ENCODE peak calls at places on chromosomes 4 and X, in six cellular contexts. G is pancreas; T is IMR-90; Q is CD8-positive, alpha-beta T cell; O is cardiac muscle cell; V is CD4-positive, alpha-beta memory T cell. C is an unnamed sample.
A peak's percentile ranks its signal among the peaks of the same experiment; 100 is the strongest.

GRCh38 chr4:23945521-23946017 is 55.7 kb upstream of the PPARGC1A start:
- DNase-seq in O (no peak), G (no peak), V (no peak), T (peak; percentile 86), Q (no peak), C (no peak)

GRCh38 chrX:7266261-7266660 is 118.3 kb upstream of the PUDP start:
- DNase-seq in V (no peak), Q (no peak), G (no peak), T (peak; percentile 34), O (no peak), C (no peak)

GRCh38 chrX:68822641-68823410 is 6.0 kb upstream of the EFNB1 start:
- DNase-seq in Q (no peak), O (peak; percentile 59), T (peak; percentile 47), G (no peak), V (no peak), C (no peak)

GRCh38 chrX:13825178-13825762 is 8.4 kb upstream of the GPM6B start:
- DNase-seq in V (no peak), O (no peak), T (no peak), G (no peak), Q (no peak), C (no peak)

GRCh38 chr4:123892368-123892961 is 495.9 kb downstream of the SPRY1 start:
- DNase-seq in T (peak; percentile 0), V (no peak), G (no peak), Q (no peak), O (no peak), C (no peak)

GRCh38 chr4:73080789-73081188 is 11.3 kb upstream of the COX18 start:
- DNase-seq in G (no peak), V (no peak), Q (no peak), T (no peak), O (no peak), C (no peak)

GRCh38 chr4:87387237-87387636 is 3.8 kb downstream of the HSD17B11 start:
- DNase-seq in T (no peak), G (no peak), V (no peak), Q (no peak), O (no peak), C (no peak)

GRCh38 chr4:153211986-153212720 is 7.9 kb downstream of the TRIM2 start:
- DNase-seq in T (peak; percentile 77), Q (no peak), G (no peak), V (no peak), O (no peak), C (no peak)

GRCh38 chrX:21756785-21757529 is 959 bp downstream of the SMPX start:
- DNase-seq in T (no peak), V (no peak), G (no peak), Q (no peak), O (peak; percentile 63), C (no peak)

GRCh38 chr4:169225058-169225751 is 45.6 kb downstream of the SH3RF1 start:
- DNase-seq in T (peak; percentile 98), V (no peak), O (no peak), G (no peak), Q (no peak), C (no peak)

GRCh38 chr4:13777341-13777740 is 149.8 kb upstream of the BOD1L1 start:
- DNase-seq in Q (no peak), G (no peak), V (no peak), O (no peak), T (no peak), C (no peak)

GRCh38 chr4:56575820-56576429 is 70.3 kb downstream of the ARL9 start:
- DNase-seq in V (no peak), T (peak; percentile 63), Q (no peak), G (no peak), O (peak; percentile 32), C (no peak)

GRCh38 chr4:55018521-55018920 is 106.9 kb downstream of the KDR start:
- DNase-seq in Q (no peak), V (no peak), G (no peak), T (peak; percentile 18), O (no peak), C (no peak)

GRCh38 chrX:21638311-21638710 is 19.8 kb downstream of the KLHL34 start:
- DNase-seq in V (no peak), T (peak; percentile 86), O (no peak), G (no peak), Q (no peak), C (no peak)

GRCh38 chrX:15696516-15696915 is 31.9 kb upstream of the CLTRN start:
- DNase-seq in V (no peak), Q (no peak), O (no peak), T (no peak), G (no peak), C (no peak)

GRCh38 chr4:114265342-114265741 is 285.9 kb upstream of the ARSJ start:
- DNase-seq in Q (no peak), O (no peak), V (no peak), T (no peak), G (no peak), C (no peak)

GRCh38 chr4:117412661-117413060 is 327.3 kb upstream of the TRAM1L1 start:
- DNase-seq in Q (no peak), O (no peak), T (no peak), G (no peak), V (no peak), C (no peak)

GRCh38 chrX:26851981-26852380 is 611.2 kb downstream of the PPP4R3C start:
- DNase-seq in O (peak; percentile 40), G (no peak), Q (no peak), T (no peak), V (no peak), C (no peak)

GRCh38 chr4:23924556-23924955 is 34.7 kb upstream of the PPARGC1A start:
- DNase-seq in Q (no peak), V (no peak), G (no peak), O (no peak), T (no peak), C (no peak)

GRCh38 chr4:1000686-1001260 is 7.6 kb upstream of the SLC26A1 start:
- DNase-seq in Q (no peak), V (no peak), O (no peak), G (no peak), T (no peak), C (no peak)

GRCh38 chrX:42755820-42756219 is 22.1 kb downstream of the PPP1R2C start:
- DNase-seq in T (peak; percentile 42), Q (no peak), G (no peak), V (no peak), O (no peak), C (no peak)

GRCh38 chr4:6732441-6733357 is 16.7 kb downstream of the BLOC1S4 start:
- DNase-seq in Q (no peak), T (peak; percentile 94), V (no peak), O (peak; percentile 21), G (peak; percentile 51), C (no peak)

GRCh38 chr4:158243071-158243470 is 32.8 kb downstream of the TMEM144 start:
- DNase-seq in G (no peak), Q (no peak), V (no peak), T (no peak), O (no peak), C (no peak)

GRCh38 chrX:133924548-133924947 is 60.8 kb downstream of the GPC3 start:
- DNase-seq in V (no peak), Q (no peak), T (no peak), O (no peak), G (no peak), C (no peak)

GRCh38 chrX:133921764-133922389 is 63.5 kb downstream of the GPC3 start:
- DNase-seq in G (peak; percentile 78), T (peak; percentile 5), O (peak; percentile 64), Q (peak; percentile 14), V (no peak), C (no peak)

GRCh38 chrX:133923113-133923512 is 62.3 kb downstream of the GPC3 start:
- DNase-seq in Q (peak; percentile 11), T (no peak), G (no peak), O (no peak), V (no peak), C (no peak)

GRCh38 chrX:133922390-133922772 is 63.0 kb downstream of the GPC3 start:
- DNase-seq in T (no peak), O (no peak), G (no peak), V (no peak), Q (no peak), C (no peak)

DNA sequence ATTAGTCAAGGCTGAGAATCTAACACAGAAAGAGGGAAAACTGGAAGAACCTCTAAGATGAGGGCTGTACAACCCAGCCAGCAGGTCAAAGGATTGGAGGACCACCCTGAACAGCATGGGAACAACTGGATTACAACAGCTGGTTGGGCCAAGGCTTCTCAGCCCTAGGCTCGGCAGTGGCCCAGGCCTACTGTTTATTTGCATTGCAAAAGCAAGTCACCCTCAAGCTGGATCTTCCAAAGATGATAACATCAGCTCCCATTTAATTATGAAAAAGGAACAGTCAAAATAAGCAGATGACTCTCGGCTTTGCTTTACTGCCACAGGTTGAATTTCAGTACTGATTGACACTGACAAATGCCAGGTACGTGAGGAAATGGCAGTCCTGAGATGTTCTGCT is 61.8 kb downstream of the GPC3 start:
- DNase-seq in G (no peak), V (no peak), Q (no peak), T (no peak), O (no peak), C (no peak)
- H3K27me3 ChIP-seq in G (no peaks in the 10 kb centered on the region), V (no peaks in the 10 kb centered on the region), Q (no peaks in the 10 kb centered on the region), T (no peaks in the 10 kb centered on the region), O (no peaks in the 10 kb centered on the region), C (no peaks in the 10 kb centered on the region)

GRCh38 chrX:66164470-66164869 is 423 bp downstream of the HEPH start:
- DNase-seq in G (no peak), O (no peak), Q (no peak), V (no peak), T (no peak), C (no peak)
- H3K27ac ChIP-seq in G (no peak overlapping the region), O (peak overlapping the region; percentile 77), Q (no peak overlapping the region), V (no peak overlapping the region), T (peak overlapping the region; percentile 41), C (no peak overlapping the region)

GRCh38 chr4:133147922-133148689 is 988 bp upstream of the PCDH10 start:
- DNase-seq in T (peak; percentile 21), Q (no peak), O (peak; percentile 68), V (no peak), G (peak; percentile 60), C (no peak)

GRCh38 chr4:133146192-133146573 is 2.9 kb upstream of the PCDH10 start:
- DNase-seq in V (no peak), T (no peak), G (no peak), O (no peak), Q (no peak), C (no peak)

GRCh38 chr4:133148690-133149363 is at the start of gene PCDH10:
- DNase-seq in T (peak; percentile 87), V (no peak), O (peak; percentile 96), Q (no peak), G (peak; percentile 89), C (peak; percentile 31)

GRCh38 chr4:133146574-133147198 is 2.4 kb upstream of the PCDH10 start:
- DNase-seq in T (peak; percentile 40), O (peak; percentile 77), V (no peak), Q (no peak), G (no peak), C (no peak)

DNA sequence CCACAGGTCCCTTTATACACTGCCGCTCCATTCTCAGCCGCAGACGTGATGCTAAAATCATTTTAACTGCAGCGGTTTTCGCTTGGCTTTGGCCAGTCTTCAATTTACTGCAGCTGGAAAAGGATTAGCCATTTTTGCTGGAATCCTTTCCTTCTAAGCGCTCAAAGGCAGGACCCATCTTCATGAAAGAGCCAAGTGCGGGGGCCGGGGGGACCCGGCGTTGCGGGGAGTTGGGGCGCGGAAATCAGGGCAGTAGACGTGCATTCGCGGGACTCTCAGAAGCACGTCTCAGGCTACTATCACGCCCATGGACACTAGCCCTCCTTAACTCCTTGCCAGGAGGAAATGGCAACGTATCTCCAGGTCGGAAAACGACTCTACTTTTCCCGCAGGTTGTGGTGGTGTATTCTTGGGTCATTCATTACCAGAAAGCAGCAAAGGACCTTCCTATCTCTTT is 1.7 kb upstream of the PCDH10 start:
- DNase-seq in O (no peak), Q (no peak), V (no peak), G (no peak), T (no peak), C (no peak)
- H3K27me3 ChIP-seq in O (peaks cover 47% of the 10 kb centered on the region), Q (no peaks in the 10 kb centered on the region), V (peaks cover 7% of the 10 kb centered on the region), G (no peaks in the 10 kb centered on the region), T (peaks cover 38% of the 10 kb centered on the region), C (peaks cover 11% of the 10 kb centered on the region)

GRCh38 chrX:45755719-45756118 is 555.0 kb upstream of the DIPK2B start:
- DNase-seq in G (no peak), Q (no peak), T (no peak), V (no peak), O (no peak), C (no peak)
- H3K27ac ChIP-seq in G (no peak overlapping the region), Q (no peak overlapping the region), T (peak overlapping the region; percentile 75), V (peak overlapping the region; percentile 6), O (no peak overlapping the region), C (peak overlapping the region; percentile 57)